ENCODE peak calls at places on chromosomes 5 and 9, in nine cellular contexts. N is stomach, T is psoas muscle, R is foreskin fibroblast, X is MM.1S, J is cardiac fibroblast, P is cardiac muscle cell, S is spleen, E is NT2/D1. H is an unnamed sample.

GRCh38 chr9:137791947-137792346 is 85.6 kb upstream of the CACNA1B start:
- DNase-seq in N (no peak), R (no peak), P (no peak), E (no peak), J (no peak), X (no peak), T (no peak), S (no peak), H (no peak)

GRCh38 chr9:114396558-114397218 is 8.9 kb upstream of the AKNA start:
- DNase-seq in T (no peak), P (no peak), X (no peak), E (no peak), S (no peak), R (peak; percentile 94), J (peak; percentile 75), N (no peak), H (peak; percentile 78)

GRCh38 chr9:125423964-125424363 is 162.3 kb downstream of the GAPVD1 start:
- DNase-seq in E (no peak), X (no peak), N (no peak), S (no peak), J (no peak), P (no peak), T (no peak), R (no peak), H (no peak)

GRCh38 chr5:40483316-40483715 is 196.4 kb upstream of the PTGER4 start:
- DNase-seq in T (no peak), E (no peak), N (no peak), S (no peak), J (peak; percentile 20), X (no peak), P (no peak), R (peak; percentile 40), H (no peak)

GRCh38 chr9:16725066-16725465 is 145.4 kb downstream of the BNC2 start:
- DNase-seq in S (no peak), X (no peak), R (no peak), P (no peak), T (no peak), N (no peak), J (no peak), E (no peak), H (no peak)

GRCh38 chr5:135891804-135892203 is 3.8 kb downstream of the IL9 start:
- DNase-seq in S (no peak), P (peak; percentile 74), E (peak; percentile 60), T (no peak), N (no peak), R (no peak), X (no peak), J (no peak), H (no peak)

GRCh38 chr5:4116834-4117233 is 521.2 kb downstream of the IRX1 start:
- DNase-seq in P (no peak), S (no peak), T (no peak), R (no peak), E (no peak), X (no peak), J (peak; percentile 8), N (no peak), H (no peak)

GRCh38 chr5:137649228-137649890 is 86.5 kb downstream of the KLHL3 start:
- DNase-seq in P (peak; percentile 52), R (peak; percentile 83), X (no peak), N (no peak), S (no peak), J (peak; percentile 81), T (no peak), E (no peak), H (no peak)

GRCh38 chr5:10635861-10636350 is 72.0 kb downstream of the ANKRD33B start:
- DNase-seq in E (no peak), J (no peak), N (no peak), S (no peak), P (no peak), T (peak; percentile 39), X (no peak), R (no peak), H (no peak)

GRCh38 chr5:174327317-174327864 is 281.9 kb downstream of the NSG2 start:
- DNase-seq in J (peak; percentile 86), R (peak; percentile 52), S (no peak), E (peak; percentile 79), T (peak; percentile 75), P (peak; percentile 95), N (peak; percentile 70), X (peak; percentile 82), H (no peak)

GRCh38 chr9:83327323-83327722 is 210.9 kb downstream of the FRMD3 start:
- DNase-seq in R (peak; percentile 13), N (no peak), X (no peak), E (no peak), S (no peak), P (peak; percentile 15), J (no peak), T (no peak), H (no peak)

GRCh38 chr5:37975531-37975930 is 135.7 kb upstream of the GDNF start:
- DNase-seq in N (no peak), J (no peak), E (no peak), T (no peak), X (no peak), S (no peak), R (peak; percentile 5), P (no peak), H (no peak)

GRCh38 chr5:38926121-38926520 is 80.3 kb downstream of the OSMR start:
- DNase-seq in R (peak; percentile 62), P (no peak), J (no peak), X (no peak), E (no peak), S (no peak), T (no peak), N (no peak), H (no peak)

GRCh38 chr9:2755285-2755684 is 38.0 kb downstream of the KCNV2 start:
- DNase-seq in X (no peak), T (no peak), J (no peak), P (no peak), S (no peak), R (no peak), N (no peak), E (no peak), H (no peak)

GRCh38 chr5:86143837-86144236 is 473.9 kb upstream of the COX7C start:
- DNase-seq in S (no peak), N (no peak), J (peak; percentile 18), T (no peak), X (no peak), E (no peak), P (peak; percentile 77), R (no peak), H (no peak)

GRCh38 chr9:121560921-121561320 is 61.3 kb upstream of the GGTA1 start:
- DNase-seq in N (no peak), S (no peak), R (no peak), E (no peak), X (no peak), J (no peak), P (no peak), T (no peak), H (no peak)

DNA sequence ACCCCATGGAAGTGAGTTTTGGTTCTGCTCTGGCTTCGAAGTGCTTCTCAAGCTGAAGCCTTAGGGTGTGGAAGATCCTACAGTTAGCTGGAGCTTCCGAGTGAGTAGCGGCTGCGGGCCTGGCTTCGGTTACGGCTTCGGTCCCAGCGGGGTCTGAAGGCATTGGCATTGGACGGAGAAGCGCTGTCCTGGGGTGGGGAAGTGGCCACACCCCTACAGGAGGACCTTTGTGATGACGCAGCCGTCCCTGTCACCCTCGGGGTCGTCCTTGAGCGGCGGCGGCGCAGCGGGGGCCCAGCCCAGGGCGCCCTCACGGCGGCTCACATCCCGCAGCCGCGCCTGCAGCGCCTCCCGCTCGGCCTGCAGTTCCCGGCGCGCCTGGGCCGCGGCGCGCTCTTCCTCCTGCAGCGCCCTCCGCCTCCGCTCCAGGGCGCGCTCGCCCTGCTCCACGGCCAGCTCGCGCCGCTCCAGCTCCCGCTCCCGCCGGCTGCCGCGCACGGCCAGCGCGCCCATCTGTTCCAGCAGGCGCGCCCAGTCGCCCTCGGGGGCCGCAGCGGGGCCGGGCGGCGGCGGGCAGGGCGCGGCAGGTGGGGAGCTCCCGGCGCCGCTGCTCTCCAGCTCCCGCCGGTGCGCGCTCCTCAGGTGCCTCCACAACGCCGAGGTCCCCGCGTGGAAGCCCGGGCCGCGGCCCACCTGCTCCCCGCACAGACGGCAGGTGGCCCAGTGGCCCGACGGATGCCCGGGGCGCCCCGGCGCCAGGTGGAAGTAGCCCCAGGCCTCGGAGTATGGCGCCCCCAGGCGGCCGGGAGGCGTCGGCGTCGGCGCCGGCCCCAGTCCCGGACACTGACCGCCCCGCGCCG is 9.9 kb downstream of the ZBED3 start:
- DNase-seq in P (peak; percentile 82), J (peak; percentile 68), E (no peak), S (peak; percentile 94), X (no peak), R (peak; percentile 80), N (peak; percentile 79), T (peak; percentile 83), H (peak; percentile 76)
- H3K4me3 ChIP-seq in P (peak overlapping the region; percentile 52), J (peak overlapping the region; percentile 30), E (peak overlapping the region; percentile 34), S (peak overlapping the region; percentile 52), X (no peak overlapping the region), R (peak overlapping the region; percentile 33), N (peak overlapping the region; percentile 61), T (peak overlapping the region; percentile 63), H (peak overlapping the region; percentile 50)

GRCh38 chr5:160082589-160082988 is 36.7 kb downstream of the PWWP2A start:
- DNase-seq in T (no peak), J (no peak), N (no peak), R (no peak), X (no peak), E (no peak), S (no peak), P (no peak), H (no peak)
- H3K4me3 ChIP-seq in T (no peak overlapping the region), J (no peak overlapping the region), N (no peak overlapping the region), R (no peak overlapping the region), X (no peak overlapping the region), E (no peak overlapping the region), S (no peak overlapping the region), P (no peak overlapping the region), H (no peak overlapping the region)

GRCh38 chr9:130556396-130557076 is 22.8 kb upstream of the FUBP3 start:
- DNase-seq in J (no peak), P (no peak), S (peak; percentile 37), R (no peak), N (no peak), X (no peak), E (no peak), T (no peak), H (no peak)

GRCh38 chr9:130555968-130556367 is 23.4 kb upstream of the FUBP3 start:
- DNase-seq in P (no peak), J (no peak), X (no peak), S (peak; percentile 15), E (no peak), N (no peak), R (no peak), T (no peak), H (no peak)

GRCh38 chr9:130557077-130557468 is 22.3 kb upstream of the FUBP3 start:
- DNase-seq in R (no peak), X (no peak), P (no peak), T (no peak), N (no peak), J (no peak), S (peak; percentile 16), E (no peak), H (no peak)

GRCh38 chr9:130555061-130555460 is 24.3 kb upstream of the FUBP3 start:
- DNase-seq in R (no peak), X (no peak), T (no peak), S (no peak), E (no peak), N (no peak), J (no peak), P (no peak), H (no peak)

GRCh38 chr9:130554606-130555005 is 24.8 kb upstream of the FUBP3 start:
- DNase-seq in N (no peak), P (no peak), E (no peak), S (no peak), X (no peak), J (no peak), T (no peak), R (no peak), H (no peak)
- H3K4me3 ChIP-seq in N (no peak overlapping the region), P (no peak overlapping the region), E (no peak overlapping the region), S (no peak overlapping the region), X (no peak overlapping the region), J (no peak overlapping the region), T (no peak overlapping the region), R (no peak overlapping the region), H (no peak overlapping the region)

GRCh38 chr5:61964199-61964598 is 341.8 kb upstream of the KIF2A start:
- DNase-seq in P (no peak), X (no peak), T (no peak), S (no peak), J (no peak), E (no peak), R (peak; percentile 71), N (no peak), H (no peak)
- H3K4me3 ChIP-seq in P (no peak overlapping the region), X (no peak overlapping the region), T (no peak overlapping the region), S (no peak overlapping the region), J (no peak overlapping the region), E (no peak overlapping the region), R (no peak overlapping the region), N (no peak overlapping the region), H (no peak overlapping the region)